ENCODE peak calls at places on chromosomes 16 and 17, in seven cellular contexts. Q is IMR-90, T is mesendoderm, U is trophoblast cell, Y is neuronal stem cell, G is H1, A is mesenchymal stem cell. M is an unnamed sample.

GRCh38 chr17:58541249-58541648 is 26.8 kb upstream of the MTMR4 start:
- DNase-seq in Q (no peak), T (peak; percentile 67), U (no peak), Y (no peak), G (no peak), A (peak; percentile 13), M (peak; percentile 80)

GRCh38 chr17:7114875-7115614 is 423 bp upstream of the ASGR2 start:
- DNase-seq in Q (no peak), T (no peak), U (no peak), Y (no peak), G (no peak), A (no peak), M (no peak)

GRCh38 chr17:4788159-4788806 is 481 bp upstream of the GLTPD2 start:
- DNase-seq in Q (no peak), T (no peak), U (no peak), Y (no peak), G (no peak), A (no peak), M (no peak)

GRCh38 chr17:40726919-40727318 is 23.4 kb upstream of the KRT24 start:
- DNase-seq in Q (peak; percentile 4), T (peak; percentile 38), U (no peak), Y (no peak), G (no peak), A (peak; percentile 3), M (no peak)

GRCh38 chr17:50222922-50223321 is 21.5 kb upstream of the COL1A1 start:
- DNase-seq in Q (no peak), T (no peak), U (no peak), Y (no peak), G (no peak), A (no peak), M (no peak)

GRCh38 chr17:50258647-50259483 is 15.4 kb upstream of the TMEM92 start:
- DNase-seq in Q (peak; percentile 48), T (no peak), U (no peak), Y (no peak), G (no peak), A (no peak), M (peak; percentile 41)

GRCh38 chr16:30665830-30666190 is 7.6 kb downstream of the FBRS start:
- DNase-seq in Q (no peak), T (no peak), U (no peak), Y (no peak), G (no peak), A (no peak), M (no peak)

GRCh38 chr17:49388290-49388640 is 26.2 kb upstream of the ZNF652 start:
- DNase-seq in Q (no peak), T (no peak), U (no peak), Y (no peak), G (no peak), A (no peak), M (no peak)

GRCh38 chr16:23398987-23399805 is 53.8 kb downstream of the COG7 start:
- DNase-seq in Q (no peak), T (peak; percentile 44), U (no peak), Y (peak; percentile 59), G (peak; percentile 47), A (no peak), M (peak; percentile 88)

GRCh38 chr17:43966276-43966675 is 12.5 kb upstream of the PYY start:
- DNase-seq in Q (no peak), T (no peak), U (peak; percentile 35), Y (no peak), G (no peak), A (no peak), M (no peak)

GRCh38 chr17:67487506-67487905 is 110.4 kb downstream of the PITPNC1 start:
- DNase-seq in Q (peak; percentile 47), T (no peak), U (no peak), Y (no peak), G (no peak), A (peak; percentile 54), M (peak; percentile 27)

GRCh38 chr16:4769306-4769638 is 2.3 kb upstream of the ZNF500 start:
- DNase-seq in Q (no peak), T (no peak), U (no peak), Y (no peak), G (no peak), A (no peak), M (no peak)

GRCh38 chr16:52538511-52538910 is 8.4 kb downstream of the TOX3 start:
- DNase-seq in Q (no peak), T (no peak), U (no peak), Y (no peak), G (no peak), A (no peak), M (no peak)

GRCh38 chr16:84362410-84362809 is 5.9 kb upstream of the ATP2C2 start:
- DNase-seq in Q (no peak), T (peak; percentile 66), U (no peak), Y (peak; percentile 69), G (no peak), A (no peak), M (peak; percentile 55)

GRCh38 chr17:51289776-51290175 is 29.4 kb downstream of the UTP18 start:
- DNase-seq in Q (peak; percentile 22), T (no peak), U (no peak), Y (no peak), G (no peak), A (no peak), M (no peak)

GRCh38 chr17:29154516-29155234 is 25.5 kb downstream of the MYO18A start:
- DNase-seq in Q (no peak), T (no peak), U (no peak), Y (no peak), G (no peak), A (no peak), M (no peak)

GRCh38 chr17:50425682-50426471 is at the start of gene ACSF2:
- DNase-seq in Q (peak; percentile 22), T (peak; percentile 52), U (peak; percentile 40), Y (peak; percentile 21), G (peak; percentile 19), A (peak; percentile 70), M (peak; percentile 83)

GRCh38 chr17:4893721-4894560 is 5.4 kb upstream of the C17orf107 start:
- DNase-seq in Q (no peak), T (no peak), U (no peak), Y (no peak), G (no peak), A (no peak), M (no peak)

GRCh38 chr17:78974635-78975591 is 4.8 kb downstream of the LGALS3BP start:
- DNase-seq in Q (peak; percentile 84), T (peak; percentile 57), U (no peak), Y (no peak), G (no peak), A (peak; percentile 56), M (peak; percentile 79)

GRCh38 chr17:4485676-4486646 is 12.7 kb upstream of the SPNS2 start:
- DNase-seq in Q (no peak), T (no peak), U (no peak), Y (no peak), G (no peak), A (no peak), M (no peak)

GRCh38 chr17:41917192-41917591 is 1.6 kb downstream of the ACLY start:
- DNase-seq in Q (peak; percentile 59), T (no peak), U (no peak), Y (no peak), G (no peak), A (peak; percentile 38), M (no peak)

GRCh38 chr17:41918392-41919164 is at the start of gene ACLY:
- DNase-seq in Q (peak; percentile 95), T (peak; percentile 52), U (peak; percentile 99), Y (peak; percentile 98), G (peak; percentile 94), A (peak; percentile 98), M (peak; percentile 100)

GRCh38 chr17:41919840-41920579 is 1.3 kb upstream of the ACLY start:
- DNase-seq in Q (peak; percentile 33), T (peak; percentile 86), U (no peak), Y (no peak), G (no peak), A (no peak), M (peak; percentile 62)

GRCh38 chr17:41919165-41919817 is 540 bp upstream of the ACLY start:
- DNase-seq in Q (no peak), T (peak; percentile 99), U (peak; percentile 41), Y (no peak), G (no peak), A (no peak), M (peak; percentile 92)

GRCh38 chr17:41917957-41918391 is 777 bp downstream of the ACLY start:
- DNase-seq in Q (peak; percentile 31), T (no peak), U (no peak), Y (no peak), G (no peak), A (peak; percentile 44), M (no peak)
- H2AK5ac ChIP-seq in Q (peak overlapping the region; percentile 95), T (no peak overlapping the region), U (peak overlapping the region; percentile 17), Y (peak overlapping the region; percentile 95), G (no peak overlapping the region), A (no peak overlapping the region), M (no peak overlapping the region)

GRCh38 chr17:39197380-39198185 is at the start of gene CACNB1:
- DNase-seq in Q (peak; percentile 65), T (peak; percentile 91), U (peak; percentile 25), Y (peak; percentile 79), G (no peak), A (peak; percentile 82), M (peak; percentile 95)
- H2AK5ac ChIP-seq in Q (peak within 1 kb of the TSS; percentile 78), T (peak within 1 kb of the TSS; percentile 37), U (peak within 1 kb of the TSS; percentile 23), Y (peak within 1 kb of the TSS; percentile 68), G (no peak within 1 kb of the TSS), A (peak within 1 kb of the TSS; percentile 81), M (no peak within 1 kb of the TSS)

DNA sequence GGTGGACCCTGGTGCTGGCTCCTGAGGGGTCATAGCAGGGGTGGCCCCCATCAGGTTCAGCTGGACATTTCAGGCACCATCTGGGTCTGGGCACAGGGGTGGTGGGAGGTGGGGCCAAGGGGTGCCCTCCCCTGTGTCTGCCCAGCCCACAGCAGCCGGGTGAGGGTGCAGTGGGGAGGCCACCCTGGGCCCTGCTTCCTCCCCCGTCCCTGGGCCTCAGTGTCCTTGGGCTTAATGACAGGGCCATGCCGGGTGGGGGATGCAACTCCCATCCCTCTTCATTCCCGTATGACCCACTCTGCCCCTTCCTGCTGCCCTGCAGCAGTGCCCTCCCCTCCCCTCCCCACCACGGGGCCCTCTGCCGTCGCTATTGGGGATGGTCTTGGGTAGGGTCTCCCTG is 10.7 kb downstream of the CPNE7 start:
- DNase-seq in Q (no peak), T (no peak), U (no peak), Y (no peak), G (no peak), A (no peak), M (no peak)
- H2AK5ac ChIP-seq in Q (peak overlapping the region; percentile 28), T (no peak overlapping the region), U (peak overlapping the region; percentile 25), Y (peak overlapping the region; percentile 88), G (no peak overlapping the region), A (no peak overlapping the region), M (no peak overlapping the region)

GRCh38 chr17:53218723-53219122 is 604.0 kb upstream of the KIF2B start:
- DNase-seq in Q (no peak), T (no peak), U (no peak), Y (no peak), G (no peak), A (no peak), M (no peak)

GRCh38 chr17:53217311-53217710 is 605.4 kb upstream of the KIF2B start:
- DNase-seq in Q (no peak), T (no peak), U (no peak), Y (no peak), G (no peak), A (no peak), M (no peak)

GRCh38 chr17:53219821-53220220 is 602.9 kb upstream of the KIF2B start:
- DNase-seq in Q (no peak), T (no peak), U (no peak), Y (no peak), G (no peak), A (no peak), M (no peak)
- H2AK5ac ChIP-seq in Q (no peak overlapping the region), T (no peak overlapping the region), U (no peak overlapping the region), Y (no peak overlapping the region), G (no peak overlapping the region), A (no peak overlapping the region), M (no peak overlapping the region)